ENCODE peak calls at places on chromosome 3, in ten cellular contexts. One of them, this sample, is unnamed.

GRCh38 chr3:189394599-189395121 is 222.9 kb downstream of the TPRG1 start:
- DNase-seq in activated effector memory CD4-positive, alpha-beta T cell treated with Interleukin-2 at 50 U/mL for 16 hours: no peak
- DNase-seq in NCI-H1694 treated with DMSO at 0.1 percent for 48 hours: peak
- DNase-seq in activated CD4-positive, alpha-beta T cell treated with anti-CD3 and anti-CD28 coated beads, Interleukin-2, amount 50 U/mL, for 1 hour: no peak
- DNase-seq in WTC11: no peak
- DNase-seq in T-helper 17 cell: no peak
- DNase-seq in astrocyte of the cerebellum: no peak
- DNase-seq in KBM-7: no peak
- DNase-seq in T47D: no peak
- DNase-seq in HFF-Myc: no peak
- DNase-seq in this sample: no peak

GRCh38 chr3:112074616-112075497 is 11.3 kb upstream of the C3orf52 start:
- DNase-seq in activated CD4-positive, alpha-beta T cell treated with anti-CD3 and anti-CD28 coated beads, Interleukin-2, amount 50 U/mL, for 1 hour: peak
- DNase-seq in activated effector memory CD4-positive, alpha-beta T cell treated with Interleukin-2 at 50 U/mL for 16 hours: no peak
- DNase-seq in HFF-Myc: peak
- DNase-seq in KBM-7: no peak
- DNase-seq in WTC11: no peak
- DNase-seq in NCI-H1694 treated with DMSO at 0.1 percent for 48 hours: peak
- DNase-seq in T47D: no peak
- DNase-seq in T-helper 17 cell: no peak
- DNase-seq in astrocyte of the cerebellum: peak
- DNase-seq in this sample: peak

GRCh38 chr3:169660709-169661566 is 2.6 kb downstream of the MECOM start:
- DNase-seq in astrocyte of the cerebellum: peak
- DNase-seq in HFF-Myc: no peak
- DNase-seq in WTC11: no peak
- DNase-seq in T47D: no peak
- DNase-seq in NCI-H1694 treated with DMSO at 0.1 percent for 48 hours: no peak
- DNase-seq in activated CD4-positive, alpha-beta T cell treated with anti-CD3 and anti-CD28 coated beads, Interleukin-2, amount 50 U/mL, for 1 hour: no peak
- DNase-seq in activated effector memory CD4-positive, alpha-beta T cell treated with Interleukin-2 at 50 U/mL for 16 hours: no peak
- DNase-seq in KBM-7: peak
- DNase-seq in T-helper 17 cell: no peak
- DNase-seq in this sample: no peak

GRCh38 chr3:14452676-14453367 is 50.4 kb downstream of the SLC6A6 start:
- DNase-seq in WTC11: no peak
- DNase-seq in HFF-Myc: peak
- DNase-seq in activated CD4-positive, alpha-beta T cell treated with anti-CD3 and anti-CD28 coated beads, Interleukin-2, amount 50 U/mL, for 1 hour: no peak
- DNase-seq in NCI-H1694 treated with DMSO at 0.1 percent for 48 hours: no peak
- DNase-seq in T-helper 17 cell: no peak
- DNase-seq in T47D: no peak
- DNase-seq in activated effector memory CD4-positive, alpha-beta T cell treated with Interleukin-2 at 50 U/mL for 16 hours: no peak
- DNase-seq in astrocyte of the cerebellum: peak
- DNase-seq in KBM-7: no peak
- DNase-seq in this sample: peak

GRCh38 chr3:22536582-22536981 is 666.5 kb upstream of the UBE2E2 start:
- DNase-seq in T47D: no peak
- DNase-seq in T-helper 17 cell: no peak
- DNase-seq in HFF-Myc: no peak
- DNase-seq in astrocyte of the cerebellum: no peak
- DNase-seq in WTC11: no peak
- DNase-seq in activated CD4-positive, alpha-beta T cell treated with anti-CD3 and anti-CD28 coated beads, Interleukin-2, amount 50 U/mL, for 1 hour: no peak
- DNase-seq in KBM-7: no peak
- DNase-seq in NCI-H1694 treated with DMSO at 0.1 percent for 48 hours: peak
- DNase-seq in activated effector memory CD4-positive, alpha-beta T cell treated with Interleukin-2 at 50 U/mL for 16 hours: no peak
- DNase-seq in this sample: no peak

GRCh38 chr3:128988286-128988685 is 5.6 kb downstream of the CFAP92 start:
- DNase-seq in activated effector memory CD4-positive, alpha-beta T cell treated with Interleukin-2 at 50 U/mL for 16 hours: no peak
- DNase-seq in T47D: no peak
- DNase-seq in HFF-Myc: no peak
- DNase-seq in NCI-H1694 treated with DMSO at 0.1 percent for 48 hours: no peak
- DNase-seq in activated CD4-positive, alpha-beta T cell treated with anti-CD3 and anti-CD28 coated beads, Interleukin-2, amount 50 U/mL, for 1 hour: no peak
- DNase-seq in KBM-7: no peak
- DNase-seq in astrocyte of the cerebellum: no peak
- DNase-seq in WTC11: no peak
- DNase-seq in T-helper 17 cell: no peak
- DNase-seq in this sample: no peak

GRCh38 chr3:49649576-49649975 is 24.6 kb upstream of the APEH start:
- DNase-seq in activated effector memory CD4-positive, alpha-beta T cell treated with Interleukin-2 at 50 U/mL for 16 hours: no peak
- DNase-seq in KBM-7: no peak
- DNase-seq in activated CD4-positive, alpha-beta T cell treated with anti-CD3 and anti-CD28 coated beads, Interleukin-2, amount 50 U/mL, for 1 hour: no peak
- DNase-seq in T47D: no peak
- DNase-seq in NCI-H1694 treated with DMSO at 0.1 percent for 48 hours: no peak
- DNase-seq in HFF-Myc: no peak
- DNase-seq in T-helper 17 cell: no peak
- DNase-seq in WTC11: no peak
- DNase-seq in astrocyte of the cerebellum: no peak
- DNase-seq in this sample: no peak

GRCh38 chr3:169034401-169034800 is 629.1 kb downstream of the MECOM start:
- DNase-seq in activated CD4-positive, alpha-beta T cell treated with anti-CD3 and anti-CD28 coated beads, Interleukin-2, amount 50 U/mL, for 1 hour: no peak
- DNase-seq in astrocyte of the cerebellum: no peak
- DNase-seq in T-helper 17 cell: no peak
- DNase-seq in T47D: no peak
- DNase-seq in NCI-H1694 treated with DMSO at 0.1 percent for 48 hours: no peak
- DNase-seq in KBM-7: no peak
- DNase-seq in HFF-Myc: no peak
- DNase-seq in activated effector memory CD4-positive, alpha-beta T cell treated with Interleukin-2 at 50 U/mL for 16 hours: no peak
- DNase-seq in WTC11: no peak
- DNase-seq in this sample: no peak

GRCh38 chr3:127428344-127429001 is 140.6 kb upstream of the PRR20G start:
- DNase-seq in T-helper 17 cell: no peak
- DNase-seq in T47D: no peak
- DNase-seq in activated effector memory CD4-positive, alpha-beta T cell treated with Interleukin-2 at 50 U/mL for 16 hours: no peak
- DNase-seq in astrocyte of the cerebellum: no peak
- DNase-seq in activated CD4-positive, alpha-beta T cell treated with anti-CD3 and anti-CD28 coated beads, Interleukin-2, amount 50 U/mL, for 1 hour: no peak
- DNase-seq in HFF-Myc: no peak
- DNase-seq in WTC11: no peak
- DNase-seq in KBM-7: no peak
- DNase-seq in NCI-H1694 treated with DMSO at 0.1 percent for 48 hours: peak
- DNase-seq in this sample: no peak

GRCh38 chr3:89098964-89099585 is 8.3 kb upstream of the EPHA3 start:
- DNase-seq in HFF-Myc: peak
- DNase-seq in T47D: no peak
- DNase-seq in WTC11: peak
- DNase-seq in activated CD4-positive, alpha-beta T cell treated with anti-CD3 and anti-CD28 coated beads, Interleukin-2, amount 50 U/mL, for 1 hour: peak
- DNase-seq in astrocyte of the cerebellum: peak
- DNase-seq in NCI-H1694 treated with DMSO at 0.1 percent for 48 hours: no peak
- DNase-seq in KBM-7: peak
- DNase-seq in T-helper 17 cell: no peak
- DNase-seq in activated effector memory CD4-positive, alpha-beta T cell treated with Interleukin-2 at 50 U/mL for 16 hours: no peak
- DNase-seq in this sample: peak

GRCh38 chr3:88195951-88196434 is 46.2 kb downstream of the C3orf38 start:
- DNase-seq in HFF-Myc: no peak
- DNase-seq in T-helper 17 cell: no peak
- DNase-seq in astrocyte of the cerebellum: peak
- DNase-seq in activated CD4-positive, alpha-beta T cell treated with anti-CD3 and anti-CD28 coated beads, Interleukin-2, amount 50 U/mL, for 1 hour: no peak
- DNase-seq in T47D: no peak
- DNase-seq in NCI-H1694 treated with DMSO at 0.1 percent for 48 hours: no peak
- DNase-seq in WTC11: no peak
- DNase-seq in activated effector memory CD4-positive, alpha-beta T cell treated with Interleukin-2 at 50 U/mL for 16 hours: no peak
- DNase-seq in KBM-7: no peak
- DNase-seq in this sample: no peak

GRCh38 chr3:89613241-89613640 is 505.8 kb downstream of the EPHA3 start:
- DNase-seq in WTC11: no peak
- DNase-seq in activated effector memory CD4-positive, alpha-beta T cell treated with Interleukin-2 at 50 U/mL for 16 hours: no peak
- DNase-seq in T47D: no peak
- DNase-seq in KBM-7: no peak
- DNase-seq in T-helper 17 cell: no peak
- DNase-seq in NCI-H1694 treated with DMSO at 0.1 percent for 48 hours: no peak
- DNase-seq in HFF-Myc: no peak
- DNase-seq in astrocyte of the cerebellum: no peak
- DNase-seq in activated CD4-positive, alpha-beta T cell treated with anti-CD3 and anti-CD28 coated beads, Interleukin-2, amount 50 U/mL, for 1 hour: no peak
- DNase-seq in this sample: no peak

GRCh38 chr3:139523166-139523565 is 16.4 kb downstream of the RBP1 start:
- DNase-seq in T-helper 17 cell: no peak
- DNase-seq in WTC11: no peak
- DNase-seq in HFF-Myc: no peak
- DNase-seq in T47D: no peak
- DNase-seq in NCI-H1694 treated with DMSO at 0.1 percent for 48 hours: no peak
- DNase-seq in KBM-7: no peak
- DNase-seq in astrocyte of the cerebellum: no peak
- DNase-seq in activated CD4-positive, alpha-beta T cell treated with anti-CD3 and anti-CD28 coated beads, Interleukin-2, amount 50 U/mL, for 1 hour: no peak
- DNase-seq in activated effector memory CD4-positive, alpha-beta T cell treated with Interleukin-2 at 50 U/mL for 16 hours: no peak
- DNase-seq in this sample: no peak

This sample was measured in glomerular endothelial cell.